ENCODE peak calls at places on chromosomes 3 and 15, in ten cellular contexts. Q is fibroblast of pulmonary artery; L is stimulated activated CD4-positive, alpha-beta T cell treated with anti-CD3 and anti-CD28 coated beads, Interleukin-1b, Interleukin-23, amount 100 ng/mL, for 4 hours; B is KBM-7; C is GF-D8; D is T-helper 17 cell; S is activated naive CD8-positive, alpha-beta T cell treated with anti-CD3 and anti-CD28 coated beads, Interleukin-2, amount 50 U/mL, for 24 hours; P is brain microvascular endothelial cell; N is putamen; Z is naive thymus-derived CD8-positive, alpha-beta T cell. E is an unnamed sample.

GRCh38 chr3:190076601-190077444 is 43.9 kb downstream of the P3H2 start:
- DNase-seq in Q (peak), L (no peak), B (no peak), C (no peak), D (no peak), S (no peak), P (peak), N (no peak), Z (no peak), E (no peak)

GRCh38 chr15:62112616-62113593 is 46.1 kb downstream of the C2CD4A start:
- DNase-seq in Q (peak), L (no peak), B (no peak), C (no peak), D (no peak), S (no peak), P (peak), N (no peak), Z (no peak), E (no peak)

GRCh38 chr15:35127717-35128116 is 42.6 kb upstream of the NANOGP8 start:
- DNase-seq in Q (no peak), L (no peak), B (no peak), C (no peak), D (no peak), S (no peak), P (no peak), N (no peak), Z (no peak), E (no peak)

GRCh38 chr15:57481038-57481705 is 104.9 kb downstream of the CGNL1 start:
- DNase-seq in Q (no peak), L (no peak), B (no peak), C (no peak), D (no peak), S (no peak), P (no peak), N (no peak), Z (no peak), E (no peak)

GRCh38 chr3:168671091-168671490 is 575.4 kb upstream of the GOLIM4 start:
- DNase-seq in Q (no peak), L (no peak), B (no peak), C (no peak), D (no peak), S (no peak), P (no peak), N (no peak), Z (no peak), E (no peak)

GRCh38 chr15:100926971-100927756 is 8.0 kb downstream of the LRRK1 start:
- DNase-seq in Q (no peak), L (no peak), B (no peak), C (no peak), D (no peak), S (no peak), P (no peak), N (no peak), Z (no peak), E (no peak)

GRCh38 chr3:145557405-145557804 is 603.6 kb downstream of the PLOD2 start:
- DNase-seq in Q (peak), L (no peak), B (no peak), C (no peak), D (no peak), S (no peak), P (peak), N (peak), Z (no peak), E (no peak)

GRCh38 chr15:58311551-58311950 is 120.2 kb upstream of the LIPC start:
- DNase-seq in Q (no peak), L (no peak), B (no peak), C (no peak), D (no peak), S (no peak), P (no peak), N (no peak), Z (no peak), E (no peak)

GRCh38 chr3:196650740-196651311 is 11.3 kb downstream of the NRROS start:
- DNase-seq in Q (peak), L (no peak), B (peak), C (peak), D (no peak), S (no peak), P (peak), N (no peak), Z (no peak), E (no peak)

GRCh38 chr3:70970952-70971351 is 612.6 kb downstream of the FOXP1 start:
- DNase-seq in Q (no peak), L (no peak), B (no peak), C (no peak), D (no peak), S (no peak), P (no peak), N (no peak), Z (no peak), E (no peak)

GRCh38 chr3:66376568-66376967 is 124.3 kb downstream of the LRIG1 start:
- DNase-seq in Q (peak), L (no peak), B (no peak), C (no peak), D (no peak), S (no peak), P (peak), N (no peak), Z (no peak), E (no peak)

GRCh38 chr3:151468284-151468917 is 7.5 kb upstream of the IGSF10 start:
- DNase-seq in Q (peak), L (peak), B (peak), C (no peak), D (no peak), S (peak), P (peak), N (peak), Z (peak), E (peak)

GRCh38 chr3:153881201-153881600 is 240.0 kb upstream of the ARHGEF26 start:
- DNase-seq in Q (no peak), L (no peak), B (no peak), C (no peak), D (no peak), S (no peak), P (no peak), N (no peak), Z (no peak), E (no peak)

GRCh38 chr3:72818092-72818721 is 30.0 kb downstream of the SHQ1 start:
- DNase-seq in Q (peak), L (no peak), B (peak), C (no peak), D (no peak), S (no peak), P (peak), N (peak), Z (no peak), E (no peak)

GRCh38 chr15:77538011-77538410 is 94.7 kb downstream of the LINGO1 start:
- DNase-seq in Q (no peak), L (no peak), B (no peak), C (no peak), D (no peak), S (no peak), P (no peak), N (peak), Z (no peak), E (no peak)

GRCh38 chr15:67422296-67422695 is 98.6 kb upstream of the C15orf61 start:
- DNase-seq in Q (no peak), L (no peak), B (no peak), C (no peak), D (no peak), S (no peak), P (no peak), N (no peak), Z (no peak), E (no peak)

GRCh38 chr15:79172032-79172481 is 81.5 kb upstream of the RASGRF1 start:
- DNase-seq in Q (peak), L (no peak), B (no peak), C (no peak), D (no peak), S (no peak), P (no peak), N (no peak), Z (no peak), E (no peak)

GRCh38 chr15:41511331-41512077 is 2.1 kb downstream of the LTK start:
- DNase-seq in Q (no peak), L (no peak), B (no peak), C (no peak), D (no peak), S (no peak), P (no peak), N (no peak), Z (no peak), E (no peak)

GRCh38 chr3:165194477-165195135 is 1.6 kb downstream of the SLITRK3 start:
- DNase-seq in Q (no peak), L (no peak), B (no peak), C (no peak), D (no peak), S (no peak), P (no peak), N (no peak), Z (no peak), E (no peak)

GRCh38 chr15:31024979-31025378 is 33.6 kb upstream of the MTMR10 start:
- DNase-seq in Q (peak), L (no peak), B (no peak), C (no peak), D (no peak), S (no peak), P (peak), N (no peak), Z (no peak), E (no peak)

GRCh38 chr3:190261740-190262139 is 60.5 kb downstream of the CLDN1 start:
- DNase-seq in Q (no peak), L (no peak), B (no peak), C (no peak), D (no peak), S (no peak), P (no peak), N (no peak), Z (no peak), E (no peak)

GRCh38 chr15:77644543-77645247 is 12.0 kb upstream of the LINGO1 start:
- DNase-seq in Q (no peak), L (no peak), B (no peak), C (no peak), D (no peak), S (no peak), P (no peak), N (no peak), Z (no peak), E (no peak)

GRCh38 chr15:77375133-77375532 is 44.8 kb downstream of the PEAK1 start:
- DNase-seq in Q (no peak), L (no peak), B (no peak), C (no peak), D (no peak), S (no peak), P (no peak), N (no peak), Z (no peak), E (no peak)

GRCh38 chr3:185555101-185555501 is 2.7 kb upstream of the LIPH start:
- DNase-seq in Q (no peak), L (no peak), B (no peak), C (no peak), D (no peak), S (no peak), P (peak), N (no peak), Z (no peak), E (no peak)